ENCODE peak calls at places on chromosome 15, in six cellular contexts. J, Y, I, O, S and F are unnamed samples.

GRCh38 chr15:51758645-51759044 is 7.2 kb downstream of the TMOD2 start:
- DNase-seq in J (no peak), Y (peak), I (no peak), O (peak), S (no peak), F (peak)

GRCh38 chr15:63277044-63277892 is at the start of gene APH1B:
- DNase-seq in J (peak), Y (peak), I (peak), O (peak), S (peak), F (peak)

GRCh38 chr15:42151736-42152135 is 4.7 kb downstream of the PLA2G4F start:
- DNase-seq in J (no peak), Y (no peak), I (no peak), O (peak), S (no peak), F (no peak)

GRCh38 chr15:48630245-48630644 is 15.3 kb downstream of the FBN1 start:
- DNase-seq in J (no peak), Y (no peak), I (no peak), O (no peak), S (no peak), F (no peak)

GRCh38 chr15:56286213-56286612 is 42.5 kb upstream of the RFX7 start:
- DNase-seq in J (peak), Y (no peak), I (no peak), O (no peak), S (peak), F (no peak)

GRCh38 chr15:77993374-77993911 is 84.1 kb downstream of the TBC1D2B start:
- DNase-seq in J (no peak), Y (no peak), I (no peak), O (no peak), S (no peak), F (no peak)

GRCh38 chr15:22884344-22884743 is 45.9 kb downstream of the NIPA2 start:
- DNase-seq in J (no peak), Y (no peak), I (no peak), O (no peak), S (no peak), F (no peak)

GRCh38 chr15:70533931-70534742 is 229.2 kb downstream of the UACA start:
- DNase-seq in J (no peak), Y (no peak), I (no peak), O (no peak), S (no peak), F (peak)

GRCh38 chr15:91156175-91156726 is 56.2 kb downstream of the SV2B start:
- DNase-seq in J (no peak), Y (no peak), I (no peak), O (no peak), S (no peak), F (no peak)

GRCh38 chr15:41934843-41935242 is 37.5 kb downstream of the EHD4 start:
- DNase-seq in J (no peak), Y (no peak), I (peak), O (peak), S (peak), F (no peak)

GRCh38 chr15:70579766-70580165 is 183.6 kb downstream of the UACA start:
- DNase-seq in J (no peak), Y (no peak), I (no peak), O (no peak), S (no peak), F (no peak)

GRCh38 chr15:91912336-91912735 is 58.8 kb downstream of the SLCO3A1 start:
- DNase-seq in J (no peak), Y (no peak), I (no peak), O (no peak), S (no peak), F (no peak)

GRCh38 chr15:69668963-69669362 is 216.3 kb downstream of the RPLP1 start:
- DNase-seq in J (peak), Y (no peak), I (no peak), O (no peak), S (no peak), F (no peak)

GRCh38 chr15:70528270-70528706 is 235.1 kb downstream of the UACA start:
- DNase-seq in J (peak), Y (no peak), I (no peak), O (no peak), S (peak), F (peak)

GRCh38 chr15:74257105-74257504 is 21.0 kb downstream of the CCDC33 start:
- DNase-seq in J (no peak), Y (no peak), I (no peak), O (no peak), S (no peak), F (no peak)

GRCh38 chr15:93235926-93236781 is 147.1 kb upstream of the RGMA start:
- DNase-seq in J (peak), Y (peak), I (no peak), O (no peak), S (peak), F (peak)

GRCh38 chr15:62824111-62824737 is 218.3 kb upstream of the TPM1 start:
- DNase-seq in J (no peak), Y (no peak), I (no peak), O (peak), S (no peak), F (no peak)

GRCh38 chr15:72338617-72339321 is 18.8 kb upstream of the CELF6 start:
- DNase-seq in J (peak), Y (no peak), I (no peak), O (peak), S (no peak), F (no peak)

GRCh38 chr15:56249080-56249479 is 5.4 kb upstream of the RFX7 start:
- DNase-seq in J (peak), Y (no peak), I (no peak), O (peak), S (peak), F (peak)

GRCh38 chr15:26983822-26984221 is 12.8 kb downstream of the GABRG3 start:
- DNase-seq in J (no peak), Y (no peak), I (no peak), O (no peak), S (peak), F (no peak)
- TF ChIP-seq CTCF in J (no peak), Y (no peak), I (no peak), O (no peak), S (peak), F (no peak)

DNA sequence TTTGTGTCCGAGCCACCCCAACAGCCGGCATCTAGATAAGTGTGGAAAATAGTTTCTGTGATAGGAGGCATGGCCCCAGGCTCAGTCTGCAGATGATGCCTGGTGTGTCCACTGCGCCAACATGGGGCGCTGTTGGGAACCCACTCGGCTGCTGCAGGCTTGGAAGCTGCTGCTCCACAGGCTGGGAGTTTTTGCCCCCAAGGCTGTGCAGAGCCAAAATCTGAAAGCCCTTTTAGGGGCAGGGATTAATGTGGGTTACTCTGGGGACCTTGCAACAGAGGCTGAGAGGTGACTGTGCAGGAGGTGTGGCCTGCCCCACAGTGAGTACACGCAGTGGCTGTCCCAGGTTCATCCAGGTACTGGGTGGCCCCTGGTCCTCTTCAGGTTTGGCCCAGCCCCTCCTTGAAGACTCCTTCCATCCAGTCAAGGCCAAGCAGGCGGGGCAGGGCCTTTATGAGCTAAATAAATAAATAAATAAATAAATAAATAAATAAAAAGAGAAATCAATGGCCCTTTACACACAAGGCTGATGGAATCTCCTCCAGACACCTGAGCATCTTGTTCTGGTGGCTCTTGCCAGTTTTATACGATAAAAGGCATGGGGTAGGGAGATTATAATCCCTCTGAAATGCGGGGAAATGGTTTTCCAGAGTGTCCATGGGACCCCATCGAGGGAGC is 73.8 kb downstream of the AAGAB start:
- DNase-seq in J (no peak), Y (no peak), I (no peak), O (no peak), S (no peak), F (no peak)
- TF ChIP-seq CTCF in J (no peak), Y (no peak), I (no peak), O (no peak), S (peak), F (no peak)

DNA sequence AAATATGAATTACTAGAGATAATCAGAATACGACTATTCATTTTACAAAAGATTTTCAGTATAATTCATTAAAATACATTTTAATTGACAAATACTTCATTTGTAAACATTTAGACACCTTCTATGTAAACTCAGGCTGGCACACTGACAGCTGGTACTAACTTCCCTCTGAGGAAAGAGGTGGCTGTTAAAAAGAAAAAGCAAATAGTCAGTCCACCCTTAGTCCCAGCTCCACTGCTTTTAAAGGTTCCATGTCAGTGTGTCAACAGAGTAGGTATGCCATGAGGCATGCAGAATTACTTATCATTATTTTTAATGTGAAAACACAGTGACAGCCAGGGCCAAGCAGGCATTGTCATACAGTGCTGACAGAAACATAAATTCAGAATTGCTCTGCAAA is 16.1 kb downstream of the TM6SF1 start:
- DNase-seq in J (no peak), Y (no peak), I (no peak), O (no peak), S (no peak), F (no peak)
- TF ChIP-seq CTCF in J (no peak), Y (no peak), I (no peak), O (no peak), S (no peak), F (no peak)

DNA sequence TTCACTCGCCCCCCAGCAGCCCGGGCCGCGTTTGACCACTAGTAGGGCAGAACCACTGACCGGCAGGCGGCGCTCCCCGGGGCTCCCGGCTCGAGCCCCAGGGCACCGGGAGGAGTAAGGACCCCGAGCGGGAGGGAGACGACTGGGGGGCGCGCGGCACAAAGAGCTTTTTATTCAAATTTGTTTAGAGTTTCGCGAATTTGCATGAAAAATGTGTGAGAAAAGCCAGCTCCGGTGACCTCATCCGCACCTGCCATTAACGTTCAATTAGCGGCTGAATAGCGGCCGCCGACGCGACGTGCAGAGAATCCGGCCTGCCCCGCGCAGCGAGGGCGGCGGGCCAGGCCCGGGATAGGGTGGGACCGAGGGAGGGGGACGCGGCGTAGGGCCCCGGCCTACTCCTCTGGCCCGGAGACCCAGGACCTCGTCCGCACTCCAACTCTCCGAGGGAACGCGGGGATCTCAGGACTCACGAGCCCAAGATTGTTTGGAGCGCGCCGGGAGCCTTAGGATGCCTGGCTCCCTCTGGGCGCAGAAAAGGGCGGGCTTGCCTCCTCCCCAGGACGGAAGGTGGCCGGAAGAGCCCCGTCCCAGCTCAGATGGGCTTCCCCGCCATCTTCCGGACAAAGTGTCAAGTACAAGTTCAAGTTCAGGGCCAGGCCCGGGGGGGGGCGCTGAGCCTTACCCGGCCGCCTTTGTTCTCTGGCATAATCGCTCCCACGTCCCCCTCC is 64.9 kb upstream of the POLG start:
- DNase-seq in J (no peak), Y (no peak), I (no peak), O (no peak), S (peak), F (peak)
- TF ChIP-seq CTCF in J (no peak), Y (peak), I (no peak), O (peak), S (peak), F (peak)

GRCh38 chr15:37106490-37107001 is 6.2 kb upstream of the MEIS2 start:
- DNase-seq in J (peak), Y (peak), I (no peak), O (peak), S (peak), F (no peak)
- TF ChIP-seq CTCF in J (no peak), Y (peak), I (no peak), O (no peak), S (peak), F (peak)

GRCh38 chr15:94287794-94288246 is 56.5 kb downstream of the MCTP2 start:
- DNase-seq in J (peak), Y (no peak), I (no peak), O (no peak), S (no peak), F (peak)
- TF ChIP-seq CTCF in J (no peak), Y (no peak), I (no peak), O (no peak), S (no peak), F (no peak)

GRCh38 chr15:101210466-101210865 is 41.4 kb downstream of the CHSY1 start:
- DNase-seq in J (no peak), Y (no peak), I (no peak), O (peak), S (no peak), F (no peak)
- TF ChIP-seq CTCF in J (no peak), Y (no peak), I (no peak), O (no peak), S (no peak), F (no peak)

GRCh38 chr15:67833504-67834248 is 6.2 kb downstream of the RNU6-1 start:
- DNase-seq in J (peak), Y (no peak), I (peak), O (peak), S (peak), F (peak)
- TF ChIP-seq CTCF in J (no peak), Y (peak), I (peak), O (peak), S (peak), F (peak)

DNA sequence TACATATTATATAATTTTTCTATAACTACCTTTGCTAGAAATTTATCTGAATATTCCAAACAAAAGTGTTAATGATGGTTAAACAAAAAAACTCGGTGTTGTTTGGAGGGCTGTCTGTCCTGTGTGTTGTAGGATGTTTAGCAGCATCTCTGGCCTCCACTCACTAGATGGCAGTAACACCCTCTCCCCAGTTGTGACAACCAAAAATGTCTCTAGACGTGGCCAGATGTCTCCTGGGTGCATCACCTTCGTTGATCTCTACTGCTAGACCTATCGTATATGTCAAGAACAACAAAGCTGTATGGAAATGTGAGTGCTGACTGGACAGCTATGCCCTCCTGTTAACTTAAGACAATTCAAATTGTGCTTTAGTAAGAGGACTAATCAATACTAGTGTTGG is 14.1 kb downstream of the ANKRD34C start:
- DNase-seq in J (peak), Y (no peak), I (no peak), O (no peak), S (no peak), F (no peak)
- TF ChIP-seq CTCF in J (no peak), Y (no peak), I (no peak), O (peak), S (peak), F (no peak)

DNA sequence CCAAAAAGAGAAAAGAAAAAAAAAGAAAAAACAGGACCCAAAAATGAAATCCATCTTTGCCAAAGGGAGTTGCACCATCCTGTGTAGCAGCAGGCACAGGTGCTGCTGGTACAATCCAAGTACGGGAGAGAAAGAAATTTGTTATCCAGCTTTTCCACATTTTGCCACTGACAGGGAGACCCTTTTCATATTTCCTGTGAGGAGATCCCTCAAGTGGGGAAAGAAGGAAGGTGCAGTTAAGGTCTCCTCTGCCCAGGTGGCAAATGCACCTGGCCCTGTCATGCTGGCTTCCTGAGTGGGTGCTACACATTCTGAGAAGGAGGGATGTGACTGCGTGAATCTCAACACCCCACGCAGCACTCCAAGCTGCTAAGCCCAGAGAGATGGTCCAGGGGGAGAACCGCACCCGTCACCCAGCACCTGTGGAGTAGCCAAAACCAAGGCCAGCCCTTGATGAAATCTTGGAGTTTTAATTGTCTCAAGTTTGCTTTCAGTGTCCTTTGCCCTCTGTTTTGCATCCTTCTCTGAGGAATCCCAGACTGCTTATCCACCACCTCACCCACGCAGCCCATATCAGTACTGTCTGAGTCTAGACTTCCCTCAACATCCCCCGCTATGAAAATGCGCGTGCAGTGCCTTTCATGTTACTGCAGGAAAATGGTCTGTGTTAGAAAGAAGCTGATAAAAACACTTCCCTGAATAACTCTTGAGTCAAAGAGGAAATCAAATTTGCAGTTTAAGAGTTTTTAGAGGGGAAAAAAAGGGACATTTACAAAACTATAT is 141.9 kb upstream of the THBS1 start:
- DNase-seq in J (no peak), Y (no peak), I (no peak), O (no peak), S (no peak), F (no peak)
- TF ChIP-seq CTCF in J (no peak), Y (no peak), I (no peak), O (no peak), S (no peak), F (no peak)